ENCODE peak calls at places on chromosome 20, in six cellular contexts. J is OCI-LY7, H is GM23248, K is neural progenitor cell, T is SK-N-SH, L is hepatocyte. A is an unnamed sample.

GRCh38 chr20:14992071-14992654 is 654.8 kb upstream of the FLRT3 start:
- DNase-seq in K (no peak), T (no peak), H (peak), J (no peak), L (no peak), A (no peak)

GRCh38 chr20:46099491-46100287 is 9.9 kb upstream of the NCOA5 start:
- DNase-seq in L (no peak), K (peak), T (no peak), J (peak), H (peak), A (no peak)

GRCh38 chr20:34703573-34704176 is 469 bp upstream of the TP53INP2 start:
- DNase-seq in T (peak), J (peak), K (peak), H (peak), L (peak), A (no peak)

GRCh38 chr20:24813936-24814335 is 135.1 kb upstream of the CST7 start:
- DNase-seq in H (no peak), J (no peak), L (no peak), T (no peak), K (no peak), A (no peak)

GRCh38 chr20:34538671-34539123 is 19.8 kb upstream of the MAP1LC3A start:
- DNase-seq in J (peak), K (peak), L (peak), T (peak), H (peak), A (no peak)

GRCh38 chr20:45432294-45432693 is 16.4 kb downstream of the PIGT start:
- DNase-seq in T (no peak), L (no peak), K (no peak), H (no peak), J (peak), A (no peak)

GRCh38 chr20:760751-761417 is 7.4 kb downstream of the SLC52A3 start:
- DNase-seq in H (peak), K (peak), J (peak), L (peak), T (peak), A (peak)

GRCh38 chr20:11195899-11196558 is 522.2 kb upstream of the JAG1 start:
- DNase-seq in L (no peak), H (peak), J (no peak), K (no peak), T (no peak), A (no peak)

GRCh38 chr20:31684153-31685003 is 38.3 kb downstream of the BCL2L1 start:
- DNase-seq in H (no peak), T (no peak), L (peak), J (peak), K (no peak), A (no peak)

GRCh38 chr20:17570347-17571152 is 675 bp downstream of the DSTN start:
- DNase-seq in J (peak), H (peak), K (peak), L (peak), T (peak), A (peak)
- TF ChIP-seq EZH2phosphoT487 in J (no peak), H (no peak), K (no peak), L (no peak), T (no peak), A (no peak)

GRCh38 chr20:30610044-30610693 is 647.3 kb upstream of the DEFB115 start:
- DNase-seq in H (no peak), T (no peak), L (no peak), K (no peak), J (no peak), A (no peak)
- TF ChIP-seq EZH2phosphoT487 in H (no peak), T (no peak), L (no peak), K (no peak), J (no peak), A (no peak)

DNA sequence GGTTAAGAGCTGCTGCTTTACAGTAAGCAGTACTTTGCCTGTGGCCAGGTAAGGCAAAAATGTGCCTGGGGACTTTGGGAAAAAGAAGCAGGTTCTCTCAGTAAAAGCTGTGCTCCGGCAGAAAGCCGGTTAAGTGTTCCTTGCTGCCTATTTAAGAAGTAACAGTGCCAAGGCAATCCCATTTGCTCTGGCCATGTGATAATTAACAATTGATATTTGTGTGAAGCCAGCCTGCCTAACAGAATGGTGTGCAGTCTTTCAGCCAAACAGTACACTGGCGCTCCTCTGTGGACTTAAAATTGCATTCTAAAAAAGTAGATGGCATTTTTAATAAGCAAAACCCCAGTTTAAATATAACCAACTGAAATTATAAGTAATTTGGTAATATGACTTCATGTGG is 430.3 kb downstream of the PLCB1 start:
- DNase-seq in H (no peak), K (no peak), L (no peak), J (no peak), T (no peak), A (no peak)
- TF ChIP-seq EZH2phosphoT487 in H (no peak), K (no peak), L (no peak), J (no peak), T (no peak), A (no peak)

DNA sequence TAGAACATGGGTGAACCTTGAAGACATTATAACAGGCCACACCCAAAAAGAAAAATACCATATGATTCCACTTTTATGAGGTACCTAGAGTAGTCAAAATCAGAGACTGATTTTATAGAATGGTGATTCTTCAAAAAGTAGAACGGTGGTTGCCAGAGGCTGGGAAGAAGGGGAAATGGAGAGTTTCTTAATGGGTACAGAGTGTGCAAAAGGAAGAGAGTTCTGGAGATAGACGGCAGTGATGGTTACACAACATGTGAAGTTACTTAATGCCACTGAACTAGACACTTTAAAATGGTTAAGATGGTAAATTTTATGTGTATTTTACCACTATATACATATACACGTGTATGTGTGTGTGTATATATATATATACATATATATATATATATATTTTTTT is 80.8 kb downstream of the PRND start:
- DNase-seq in K (no peak), T (no peak), L (no peak), J (no peak), H (no peak), A (no peak)
- TF ChIP-seq EZH2phosphoT487 in K (no peak), T (no peak), L (no peak), J (no peak), H (no peak), A (no peak)

GRCh38 chr20:20303742-20304141 is 64.2 kb upstream of the INSM1 start:
- DNase-seq in J (peak), K (no peak), T (no peak), L (no peak), H (no peak), A (no peak)
- TF ChIP-seq EZH2phosphoT487 in J (no peak), K (no peak), T (no peak), L (no peak), H (no peak), A (no peak)